ENCODE peak calls at places on chromosome 11, in five cellular contexts. W is M059J; D is activated CD8-positive, alpha-beta memory T cell treated with anti-CD3 and anti-CD28 coated beads for 1 hour; T is NCI-H774; U is stimulated activated CD4-positive, alpha-beta T cell treated with anti-CD3 and anti-CD28 coated beads, Interleukin-2, amount 100 ng/mL, for 48 hours. I is an unnamed sample.
A peak's percentile ranks its signal among the peaks of the same experiment; 100 is the strongest.

GRCh38 chr11:13368041-13368446 is 90.5 kb downstream of the BMAL1 start:
- DNase-seq in W (peak; percentile 40), D (no peak), T (no peak), U (no peak), I (no peak)

GRCh38 chr11:8834379-8834778 is 76.6 kb upstream of the AKIP1 start:
- DNase-seq in W (no peak), D (no peak), T (no peak), U (no peak), I (no peak)

GRCh38 chr11:3356858-3357257 is 22.1 kb downstream of the ZNF195 start:
- DNase-seq in W (no peak), D (no peak), T (no peak), U (no peak), I (no peak)

GRCh38 chr11:114081641-114082414 is 22.3 kb downstream of the ZBTB16 start:
- DNase-seq in W (peak; percentile 48), D (no peak), T (no peak), U (no peak), I (no peak)

GRCh38 chr11:73267122-73267846 is 4.9 kb upstream of the P2RY6 start:
- DNase-seq in W (no peak), D (no peak), T (no peak), U (no peak), I (no peak)

GRCh38 chr11:60165538-60165937 is 17.3 kb downstream of the MS4A6A start:
- DNase-seq in W (peak; percentile 8), D (no peak), T (no peak), U (no peak), I (no peak)

GRCh38 chr11:119585038-119585666 is 143.8 kb downstream of the NECTIN1 start:
- DNase-seq in W (peak; percentile 50), D (no peak), T (peak; percentile 14), U (no peak), I (peak; percentile 19)

GRCh38 chr11:114285599-114285998 is 10.6 kb upstream of the NNMT start:
- DNase-seq in W (peak; percentile 69), D (no peak), T (no peak), U (no peak), I (no peak)

GRCh38 chr11:17652556-17652955 is 66.8 kb upstream of the MYOD1 start:
- DNase-seq in W (no peak), D (no peak), T (no peak), U (no peak), I (no peak)

GRCh38 chr11:122779047-122779629 is 59.2 kb upstream of the CRTAM start:
- DNase-seq in W (no peak), D (no peak), T (no peak), U (no peak), I (no peak)

GRCh38 chr11:13215157-13215556 is 62.4 kb upstream of the BMAL1 start:
- DNase-seq in W (peak; percentile 97), D (no peak), T (no peak), U (no peak), I (no peak)

GRCh38 chr11:131748146-131749050 is 378.0 kb downstream of the NTM start:
- DNase-seq in W (peak; percentile 63), D (no peak), T (peak; percentile 29), U (peak; percentile 33), I (peak; percentile 74)

GRCh38 chr11:123041185-123041584 is 20.8 kb downstream of the HSPA8 start:
- DNase-seq in W (no peak), D (no peak), T (no peak), U (no peak), I (no peak)

GRCh38 chr11:1807628-1807995 is 27.2 kb upstream of the SYT8 start:
- DNase-seq in W (no peak), D (no peak), T (no peak), U (no peak), I (no peak)

GRCh38 chr11:119400860-119401259 is 19.4 kb upstream of the USP2 start:
- DNase-seq in W (no peak), D (no peak), T (no peak), U (no peak), I (no peak)

GRCh38 chr11:46149826-46150225 is 28.6 kb upstream of the PHF21A start:
- DNase-seq in W (no peak), D (no peak), T (no peak), U (no peak), I (no peak)

GRCh38 chr11:76237914-76238313 is 31.6 kb upstream of the WNT11 start:
- DNase-seq in W (peak; percentile 52), D (no peak), T (no peak), U (no peak), I (no peak)

GRCh38 chr11:130571519-130571918 is 123.1 kb downstream of the ADAMTS15 start:
- DNase-seq in W (no peak), D (no peak), T (no peak), U (no peak), I (no peak)

GRCh38 chr11:102345923-102346322 is 1.1 kb upstream of the BIRC2 start:
- DNase-seq in W (peak; percentile 90), D (no peak), T (no peak), U (no peak), I (no peak)

GRCh38 chr11:1168256-1168655 is 10.5 kb downstream of the MUC5AC start:
- DNase-seq in W (no peak), D (no peak), T (no peak), U (no peak), I (no peak)

GRCh38 chr11:112977620-112978212 is 16.5 kb downstream of the NCAM1 start:
- DNase-seq in W (no peak), D (no peak), T (peak; percentile 33), U (no peak), I (no peak)

GRCh38 chr11:1619449-1619848 is 2.5 kb downstream of the KRTAP5-4 start:
- DNase-seq in W (peak; percentile 49), D (no peak), T (no peak), U (no peak), I (no peak)

GRCh38 chr11:62048101-62048500 is 75.7 kb upstream of the INCENP start:
- DNase-seq in W (peak; percentile 43), D (no peak), T (no peak), U (no peak), I (no peak)

GRCh38 chr11:109859325-109859724 is 233.9 kb upstream of the ZC3H12C start:
- DNase-seq in W (peak; percentile 97), D (no peak), T (no peak), U (no peak), I (no peak)

GRCh38 chr11:2474059-2474901 is 29.5 kb downstream of the KCNQ1 start:
- DNase-seq in W (no peak), D (no peak), T (peak; percentile 87), U (no peak), I (no peak)

GRCh38 chr11:17735823-17736772 is 1.5 kb downstream of the KCNC1 start:
- DNase-seq in W (no peak), D (no peak), T (no peak), U (no peak), I (no peak)

GRCh38 chr11:118924591-118925585 is 838 bp downstream of the BCL9L start:
- DNase-seq in W (peak; percentile 63), D (no peak), T (no peak), U (no peak), I (peak; percentile 76)

GRCh38 chr11:70608568-70609314 is 210.4 kb downstream of the CTTN start:
- DNase-seq in W (no peak), D (no peak), T (no peak), U (no peak), I (no peak)

GRCh38 chr11:67083786-67084366 is 27.2 kb downstream of the RHOD start:
- DNase-seq in W (peak; percentile 63), D (no peak), T (no peak), U (no peak), I (no peak)

GRCh38 chr11:19275496-19275895 is 34.8 kb upstream of the E2F8 start:
- DNase-seq in W (peak; percentile 75), D (no peak), T (no peak), U (no peak), I (no peak)

GRCh38 chr11:12429155-12429554 is 51.8 kb downstream of the PARVA start:
- DNase-seq in W (no peak), D (no peak), T (no peak), U (no peak), I (no peak)

GRCh38 chr11:73186294-73186850 is 31.7 kb upstream of the P2RY2 start:
- DNase-seq in W (no peak), D (no peak), T (no peak), U (no peak), I (no peak)

GRCh38 chr11:135075740-135076139 is 663.7 kb upstream of the B3GAT1 start:
- DNase-seq in W (peak; percentile 42), D (peak; percentile 14), T (no peak), U (peak; percentile 65), I (peak; percentile 97)

GRCh38 chr11:36500315-36500721 is 9.8 kb downstream of the TRAF6 start:
- DNase-seq in W (peak; percentile 96), D (no peak), T (no peak), U (no peak), I (no peak)

GRCh38 chr11:126155402-126156187 is 55.9 kb downstream of the RPUSD4 start:
- DNase-seq in W (no peak), D (no peak), T (no peak), U (no peak), I (no peak)

GRCh38 chr11:57885298-57886035 is 123.9 kb downstream of the CTNND1 start:
- DNase-seq in W (peak; percentile 33), D (no peak), T (no peak), U (no peak), I (peak; percentile 58)

GRCh38 chr11:17744151-17744940 is 9.8 kb downstream of the KCNC1 start:
- DNase-seq in W (peak; percentile 61), D (no peak), T (no peak), U (no peak), I (no peak)